ENCODE peak calls at places on chromosomes 16 and 17, in eight cellular contexts. O, G, V, F, J, A, P and D are unnamed samples.

GRCh38 chr17:44222112-44222869 is 2.8 kb upstream of the UBTF start:
- DNase-seq in O (peak; percentile 79), G (peak; percentile 85), V (peak; percentile 87), F (peak; percentile 84), J (peak; percentile 65), A (no peak), P (peak; percentile 40), D (peak; percentile 62)

GRCh38 chr17:50265212-50265611 is 9.1 kb upstream of the TMEM92 start:
- DNase-seq in O (no peak), G (peak; percentile 74), V (no peak), F (peak; percentile 61), J (no peak), A (no peak), P (no peak), D (no peak)

GRCh38 chr17:76672270-76672851 is 28.8 kb upstream of the ST6GALNAC1 start:
- DNase-seq in O (no peak), G (no peak), V (no peak), F (no peak), J (no peak), A (no peak), P (no peak), D (no peak)

GRCh38 chr17:57410169-57410568 is 153.8 kb downstream of the MSI2 start:
- DNase-seq in O (no peak), G (no peak), V (no peak), F (no peak), J (no peak), A (no peak), P (no peak), D (no peak)

GRCh38 chr16:27195941-27196595 is 7.3 kb upstream of the KDM8 start:
- DNase-seq in O (no peak), G (no peak), V (no peak), F (no peak), J (no peak), A (no peak), P (no peak), D (no peak)

GRCh38 chr16:86554917-86555762 is at the start of gene MTHFSD:
- DNase-seq in O (peak; percentile 94), G (peak; percentile 93), V (peak; percentile 94), F (peak; percentile 94), J (peak; percentile 86), A (no peak), P (peak; percentile 69), D (peak; percentile 99)

GRCh38 chr16:19829844-19830703 is 54.6 kb downstream of the GPRC5B start:
- DNase-seq in O (no peak), G (no peak), V (no peak), F (no peak), J (no peak), A (no peak), P (no peak), D (no peak)

GRCh38 chr16:3157229-3158013 is 22.6 kb downstream of the ZNF213 start:
- DNase-seq in O (peak; percentile 90), G (peak; percentile 66), V (peak; percentile 57), F (peak; percentile 67), J (peak; percentile 99), A (peak; percentile 84), P (peak; percentile 74), D (peak; percentile 72)

GRCh38 chr17:1485748-1486376 is 6.6 kb downstream of the MYO1C start:
- DNase-seq in O (peak; percentile 61), G (peak; percentile 70), V (peak; percentile 84), F (peak; percentile 83), J (peak; percentile 59), A (no peak), P (no peak), D (peak; percentile 51)

GRCh38 chr16:80656731-80657150 is 115.9 kb downstream of the DYNLRB2 start:
- DNase-seq in O (no peak), G (no peak), V (no peak), F (no peak), J (no peak), A (no peak), P (no peak), D (no peak)

GRCh38 chr17:42276609-42277341 is 584 bp upstream of the STAT5B start:
- DNase-seq in O (peak; percentile 86), G (peak; percentile 89), V (peak; percentile 87), F (peak; percentile 69), J (peak; percentile 78), A (no peak), P (peak; percentile 38), D (peak; percentile 52)

GRCh38 chr17:13437966-13438779 is 163.6 kb downstream of the HS3ST3A1 start:
- DNase-seq in O (no peak), G (no peak), V (no peak), F (no peak), J (no peak), A (no peak), P (peak; percentile 14), D (no peak)

GRCh38 chr17:71919896-71920295 is 200.9 kb upstream of the SOX9 start:
- DNase-seq in O (no peak), G (no peak), V (no peak), F (no peak), J (no peak), A (no peak), P (no peak), D (no peak)

GRCh38 chr17:72385482-72385881 is 264.7 kb downstream of the SOX9 start:
- DNase-seq in O (no peak), G (no peak), V (no peak), F (no peak), J (no peak), A (no peak), P (no peak), D (no peak)

GRCh38 chr17:75876190-75876937 is 2.0 kb downstream of the TRIM47 start:
- DNase-seq in O (no peak), G (peak; percentile 77), V (peak; percentile 75), F (peak; percentile 73), J (no peak), A (no peak), P (no peak), D (peak; percentile 37)

GRCh38 chr17:14827394-14827793 is 437.7 kb downstream of the PMP22 start:
- DNase-seq in O (no peak), G (no peak), V (no peak), F (no peak), J (no peak), A (no peak), P (no peak), D (no peak)
- TF ChIP-seq CTCF in O (no peak), G (no peak), V (no peak), F (no peak), J (no peak), A (no peak), P (no peak), D (no peak)

GRCh38 chr17:17664073-17664470 is 17.2 kb upstream of the RAI1 start:
- DNase-seq in O (no peak), G (no peak), V (no peak), F (no peak), J (no peak), A (no peak), P (no peak), D (no peak)

GRCh38 chr17:17663160-17664072 is 17.8 kb upstream of the RAI1 start:
- DNase-seq in O (peak; percentile 96), G (peak; percentile 79), V (peak; percentile 77), F (peak; percentile 55), J (peak; percentile 96), A (peak; percentile 82), P (peak; percentile 61), D (peak; percentile 66)

GRCh38 chr17:17661134-17661533 is 20.1 kb upstream of the RAI1 start:
- DNase-seq in O (no peak), G (no peak), V (no peak), F (no peak), J (no peak), A (no peak), P (no peak), D (no peak)

GRCh38 chr17:17659340-17659739 is 21.9 kb upstream of the RAI1 start:
- DNase-seq in O (no peak), G (no peak), V (no peak), F (no peak), J (no peak), A (no peak), P (no peak), D (no peak)

GRCh38 chr17:17661834-17662233 is 19.4 kb upstream of the RAI1 start:
- DNase-seq in O (no peak), G (no peak), V (no peak), F (no peak), J (no peak), A (no peak), P (no peak), D (no peak)
- TF ChIP-seq CTCF in O (peak; percentile 11), G (no peak), V (no peak), F (no peak), J (peak; percentile 62), A (no peak), P (peak; percentile 58), D (peak; percentile 67)

DNA sequence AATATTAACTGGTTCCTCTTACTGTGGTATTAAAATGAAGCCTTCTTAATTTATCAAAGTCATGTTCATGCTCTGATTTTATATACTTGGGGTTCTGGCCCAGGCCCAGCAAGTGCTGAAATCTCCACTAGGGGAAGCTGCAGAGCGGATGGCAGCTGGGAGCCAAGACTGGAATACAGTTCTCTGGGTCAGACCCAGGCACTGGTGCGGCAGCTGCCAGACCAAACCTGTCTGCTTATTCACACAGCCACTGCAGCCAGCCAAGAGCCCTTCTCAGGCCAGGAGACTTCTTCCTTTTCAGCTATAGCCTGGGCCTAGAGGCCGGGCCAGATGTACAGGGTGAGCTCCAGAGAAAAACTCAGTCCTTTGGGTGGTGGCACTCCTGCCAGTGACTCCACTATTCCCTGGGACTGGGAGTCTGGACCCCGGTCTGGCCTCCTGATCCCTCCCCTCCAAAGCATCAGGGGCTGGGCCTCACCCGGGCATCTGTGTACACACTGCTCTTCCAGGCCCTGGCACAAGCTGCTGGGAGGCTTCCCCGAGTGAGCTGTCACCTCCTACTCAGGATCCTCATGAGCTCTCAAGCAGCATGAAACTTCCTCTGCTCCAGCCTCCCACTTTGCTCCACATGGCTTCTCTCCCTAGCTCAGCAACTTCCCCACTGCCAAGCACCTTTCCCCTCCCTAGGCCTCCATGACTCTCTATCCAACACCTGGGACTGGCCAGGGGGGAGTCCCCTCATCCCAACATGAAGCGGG is 24.4 kb downstream of the ATP6V0D1 start:
- DNase-seq in O (peak; percentile 63), G (peak; percentile 57), V (peak; percentile 86), F (peak; percentile 53), J (peak; percentile 46), A (peak; percentile 17), P (no peak), D (no peak)
- TF ChIP-seq CTCF in O (peak; percentile 61), G (peak; percentile 25), V (peak; percentile 43), F (peak; percentile 49), J (peak; percentile 76), A (peak; percentile 66), P (peak; percentile 34), D (no peak)

GRCh38 chr17:38454528-38454927 is 26.3 kb downstream of the ARHGAP23 start:
- DNase-seq in O (peak; percentile 73), G (peak; percentile 71), V (peak; percentile 95), F (peak; percentile 78), J (peak; percentile 76), A (no peak), P (no peak), D (no peak)

GRCh38 chr17:38457577-38458371 is 29.5 kb downstream of the ARHGAP23 start:
- DNase-seq in O (no peak), G (no peak), V (no peak), F (no peak), J (no peak), A (no peak), P (no peak), D (no peak)

GRCh38 chr17:38455288-38455915 is 27.1 kb downstream of the ARHGAP23 start:
- DNase-seq in O (no peak), G (no peak), V (no peak), F (no peak), J (no peak), A (no peak), P (no peak), D (no peak)

GRCh38 chr17:38453951-38454421 is 25.7 kb downstream of the ARHGAP23 start:
- DNase-seq in O (peak; percentile 58), G (no peak), V (no peak), F (no peak), J (peak; percentile 33), A (no peak), P (no peak), D (no peak)

GRCh38 chr17:38456031-38456815 is 28.0 kb downstream of the ARHGAP23 start:
- DNase-seq in O (peak; percentile 51), G (no peak), V (no peak), F (no peak), J (no peak), A (no peak), P (no peak), D (no peak)
- TF ChIP-seq CTCF in O (peak; percentile 3), G (no peak), V (no peak), F (peak; percentile 6), J (peak; percentile 57), A (no peak), P (peak; percentile 38), D (no peak)